ENCODE peak calls at places on chromosomes 1 and 21, in nine cellular contexts. L is stimulated activated CD8-positive, alpha-beta memory T cell treated with anti-CD3 and anti-CD28 coated beads, Interleukin-2, amount 100 ng/mL, for 48 hours; H is AG08395; I is stimulated activated CD4-positive, alpha-beta T cell treated with anti-CD3 and anti-CD28 coated beads, TNF-alpha, amount 100 ng/mL, for 4 hours; M is thyroid gland; R is foreskin fibroblast; E is smooth muscle cell of the brain vasculature; O is NCI-H774; Q is T-helper 2 cell. G is an unnamed sample.

GRCh38 chr1:203569490-203570318 is 56.9 kb upstream of the ATP2B4 start:
- DNase-seq in R (no peak), O (no peak), L (no peak), E (no peak), M (no peak), Q (no peak), H (peak), I (no peak), G (no peak)

GRCh38 chr1:193408782-193409293 is 222.4 kb upstream of the B3GALT2 start:
- DNase-seq in I (no peak), M (peak), L (no peak), Q (no peak), E (no peak), R (peak), H (peak), O (no peak), G (peak)

GRCh38 chr1:229042482-229042881 is 228.4 kb upstream of the RAB4A start:
- DNase-seq in L (no peak), Q (no peak), I (no peak), R (no peak), E (no peak), H (no peak), M (no peak), O (no peak), G (no peak)

GRCh38 chr1:62437273-62437945 is 560 bp downstream of the USP1 start:
- DNase-seq in L (no peak), O (no peak), M (peak), E (no peak), H (no peak), R (no peak), Q (peak), I (peak), G (peak)

GRCh38 chr1:100953915-100954314 is 58.0 kb downstream of the SLC30A7 start:
- DNase-seq in O (no peak), L (no peak), H (no peak), R (no peak), Q (no peak), M (no peak), I (no peak), E (no peak), G (no peak)

GRCh38 chr1:156684227-156684782 is 7.1 kb upstream of the NES start:
- DNase-seq in M (no peak), O (no peak), E (no peak), L (no peak), I (no peak), Q (no peak), R (peak), H (peak), G (peak)

GRCh38 chr1:221858758-221859157 is 116.9 kb upstream of the DUSP10 start:
- DNase-seq in H (peak), E (no peak), O (no peak), R (peak), M (no peak), L (no peak), I (no peak), Q (no peak), G (peak)

GRCh38 chr1:32919811-32920733 is 18.9 kb upstream of the TMEM54 start:
- DNase-seq in E (no peak), H (peak), R (no peak), M (no peak), I (no peak), L (no peak), O (no peak), Q (no peak), G (peak)

GRCh38 chr1:48203287-48203900 is 19.1 kb upstream of the SLC5A9 start:
- DNase-seq in Q (no peak), H (peak), M (no peak), I (no peak), L (no peak), E (no peak), O (peak), R (peak), G (no peak)

GRCh38 chr1:150281221-150281757 is 1.1 kb upstream of the CIART start:
- DNase-seq in Q (no peak), R (peak), E (no peak), L (peak), H (peak), O (peak), I (no peak), M (peak), G (peak)

GRCh38 chr1:15952317-15953258 is 23.3 kb downstream of the ZBTB17 start:
- DNase-seq in E (peak), H (peak), O (no peak), R (peak), I (no peak), M (no peak), L (no peak), Q (no peak), G (peak)

GRCh38 chr1:90783181-90783580 is 66.1 kb upstream of the BARHL2 start:
- DNase-seq in H (no peak), E (no peak), I (no peak), M (no peak), Q (no peak), R (no peak), O (no peak), L (no peak), G (no peak)

GRCh38 chr1:27773732-27774445 is 870 bp downstream of the STX12 start:
- DNase-seq in Q (no peak), E (no peak), O (no peak), M (no peak), R (no peak), L (no peak), I (no peak), H (peak), G (peak)

GRCh38 chr1:39818482-39818881 is 29.8 kb upstream of the BMP8B start:
- DNase-seq in M (no peak), O (no peak), L (no peak), I (no peak), R (no peak), E (no peak), H (no peak), Q (no peak), G (no peak)

GRCh38 chr21:38440746-38441145 is 57.5 kb downstream of the ERG start:
- DNase-seq in Q (no peak), H (peak), I (no peak), M (no peak), O (no peak), L (no peak), R (peak), E (no peak), G (peak)

GRCh38 chr1:23194119-23194984 is 22.9 kb downstream of the HTR1D start:
- DNase-seq in O (no peak), R (peak), I (no peak), Q (no peak), H (peak), L (no peak), E (peak), M (no peak), G (peak)

GRCh38 chr1:220928320-220928719 is 49.1 kb downstream of the HLX start:
- DNase-seq in E (no peak), H (no peak), R (no peak), L (no peak), Q (no peak), M (no peak), O (no peak), I (no peak), G (no peak)

GRCh38 chr1:146012703-146013565 is 8.6 kb downstream of the HJV start:
- DNase-seq in L (no peak), Q (no peak), H (peak), M (peak), R (peak), I (no peak), E (no peak), O (peak), G (peak)

GRCh38 chr1:157364612-157365011 is 187.7 kb downstream of the FCRL5 start:
- DNase-seq in E (no peak), Q (no peak), I (no peak), R (no peak), O (no peak), L (no peak), H (no peak), M (no peak), G (no peak)

GRCh38 chr1:151680391-151680790 is 36.2 kb downstream of the CELF3 start:
- DNase-seq in I (no peak), Q (no peak), M (no peak), E (no peak), R (no peak), O (no peak), H (no peak), L (no peak), G (no peak)

GRCh38 chr1:180265201-180265600 is 35.1 kb downstream of the LHX4 start:
- DNase-seq in H (no peak), L (no peak), I (no peak), Q (no peak), R (no peak), M (no peak), O (no peak), E (no peak), G (no peak)

GRCh38 chr21:44304846-44305245 is 5.0 kb downstream of the PFKL start:
- DNase-seq in R (no peak), L (peak), H (peak), O (no peak), E (no peak), I (peak), M (peak), Q (no peak), G (peak)